ENCODE peak calls at places on chromosomes 6 and 20, in six cellular contexts. N is IMR-90, M is H1, Q is mesendoderm, X is neuronal stem cell, Y is trophoblast cell. S is an unnamed sample. For H3K79me1, the result is how much of the 10 kb centered on the place peaks cover.

GRCh38 chr6:5205877-5206840 is 54.6 kb downstream of the LYRM4 start:
- DNase-seq in N (peak), M (no peak), Q (no peak), X (no peak), Y (no peak), S (peak)

GRCh38 chr6:134995536-134995935 is 45.6 kb upstream of the ALDH8A1 start:
- DNase-seq in N (no peak), M (no peak), Q (no peak), X (no peak), Y (no peak), S (no peak)

GRCh38 chr20:61556116-61556515 is 304.1 kb downstream of the CDH4 start:
- DNase-seq in N (peak), M (no peak), Q (no peak), X (no peak), Y (no peak), S (peak)

GRCh38 chr6:149563928-149564325 is 2.2 kb upstream of the GINM1 start:
- DNase-seq in N (no peak), M (no peak), Q (no peak), X (no peak), Y (no peak), S (no peak)

GRCh38 chr6:121436172-121436965 is 923 bp downstream of the GJA1 start:
- DNase-seq in N (no peak), M (no peak), Q (no peak), X (no peak), Y (no peak), S (peak)

GRCh38 chr6:26534681-26535465 is 3.3 kb upstream of the HMGN4 start:
- DNase-seq in N (no peak), M (no peak), Q (no peak), X (no peak), Y (no peak), S (no peak)

GRCh38 chr6:72832271-72832670 is 210.4 kb downstream of the KCNQ5 start:
- DNase-seq in N (no peak), M (no peak), Q (no peak), X (no peak), Y (no peak), S (no peak)

GRCh38 chr6:25006565-25007001 is 70.8 kb upstream of the RIPOR2 start:
- DNase-seq in N (no peak), M (no peak), Q (no peak), X (no peak), Y (peak), S (peak)

GRCh38 chr20:37973059-37973910 is 60.0 kb downstream of the TTI1 start:
- DNase-seq in N (no peak), M (no peak), Q (no peak), X (no peak), Y (no peak), S (no peak)

GRCh38 chr20:44069203-44069931 is 117.6 kb downstream of the JPH2 start:
- DNase-seq in N (no peak), M (no peak), Q (no peak), X (no peak), Y (no peak), S (no peak)

GRCh38 chr20:40054311-40054710 is 634.7 kb downstream of the MAFB start:
- DNase-seq in N (no peak), M (no peak), Q (no peak), X (no peak), Y (no peak), S (no peak)

GRCh38 chr20:17381701-17382100 is 149.5 kb downstream of the BFSP1 start:
- DNase-seq in N (no peak), M (no peak), Q (no peak), X (no peak), Y (no peak), S (no peak)

GRCh38 chr6:33170176-33171095 is 21.8 kb downstream of the COL11A2 start:
- DNase-seq in N (no peak), M (no peak), Q (no peak), X (no peak), Y (no peak), S (no peak)

GRCh38 chr6:116596815-116597214 is 19.5 kb upstream of the RSPH4A start:
- DNase-seq in N (peak), M (no peak), Q (peak), X (peak), Y (no peak), S (peak)

GRCh38 chr6:28474441-28475219 is 31.3 kb upstream of the ZSCAN23 start:
- DNase-seq in N (peak), M (peak), Q (peak), X (peak), Y (peak), S (peak)

GRCh38 chr6:136822051-136822378 is 377 bp upstream of the PEX7 start:
- DNase-seq in N (peak), M (no peak), Q (no peak), X (no peak), Y (no peak), S (no peak)

GRCh38 chr20:44204156-44204831 is 6.3 kb downstream of the OSER1 start:
- DNase-seq in N (peak), M (no peak), Q (no peak), X (no peak), Y (peak), S (peak)

GRCh38 chr6:107767637-107768036 is 56.5 kb downstream of the SCML4 start:
- DNase-seq in N (no peak), M (peak), Q (peak), X (no peak), Y (no peak), S (no peak)

GRCh38 chr6:124480021-124480430 is 482.2 kb upstream of the RNF217 start:
- DNase-seq in N (no peak), M (no peak), Q (peak), X (no peak), Y (no peak), S (no peak)

GRCh38 chr6:140003217-140003616 is 628.8 kb upstream of the CITED2 start:
- DNase-seq in N (no peak), M (no peak), Q (no peak), X (peak), Y (no peak), S (no peak)

GRCh38 chr6:87561012-87561411 is 28.8 kb downstream of the RARS2 start:
- DNase-seq in N (peak), M (no peak), Q (peak), X (no peak), Y (no peak), S (no peak)

GRCh38 chr20:56924976-56925695 is 296.0 kb downstream of the TFAP2C start:
- DNase-seq in N (no peak), M (peak), Q (peak), X (peak), Y (no peak), S (peak)

GRCh38 chr6:13452346-13453171 is 34.8 kb downstream of the GFOD1 start:
- DNase-seq in N (no peak), M (no peak), Q (no peak), X (no peak), Y (no peak), S (no peak)

GRCh38 chr6:141641406-141641805 is 491.3 kb upstream of the GJE1 start:
- DNase-seq in N (no peak), M (no peak), Q (no peak), X (no peak), Y (no peak), S (no peak)

GRCh38 chr6:139173172-139173571 is 38.3 kb downstream of the HECA start:
- DNase-seq in N (peak), M (no peak), Q (peak), X (no peak), Y (no peak), S (no peak)

GRCh38 chr6:43645613-43645964 is 753 bp downstream of the RSPH9 start:
- DNase-seq in N (no peak), M (no peak), Q (no peak), X (no peak), Y (peak), S (no peak)

GRCh38 chr6:157372501-157373280 is 8.3 kb upstream of the ZDHHC14 start:
- DNase-seq in N (no peak), M (no peak), Q (no peak), X (no peak), Y (peak), S (no peak)

GRCh38 chr6:10837009-10837691 is 1.2 kb downstream of the MAK start:
- DNase-seq in N (no peak), M (no peak), Q (peak), X (peak), Y (no peak), S (peak)

GRCh38 chr20:24469116-24470030 is at the start of gene SYNDIG1:
- DNase-seq in N (no peak), M (no peak), Q (peak), X (peak), Y (no peak), S (no peak)

GRCh38 chr6:138105880-138106664 is 1.1 kb downstream of the PERP start:
- DNase-seq in N (peak), M (no peak), Q (peak), X (peak), Y (no peak), S (peak)

GRCh38 chr6:138103876-138104275 is 3.3 kb downstream of the PERP start:
- DNase-seq in N (no peak), M (no peak), Q (no peak), X (no peak), Y (no peak), S (no peak)

GRCh38 chr6:138104618-138105213 is 2.5 kb downstream of the PERP start:
- DNase-seq in N (no peak), M (no peak), Q (no peak), X (no peak), Y (no peak), S (no peak)

GRCh38 chr6:138106665-138107077 is 548 bp downstream of the PERP start:
- DNase-seq in N (no peak), M (no peak), Q (no peak), X (no peak), Y (no peak), S (no peak)

GRCh38 chr6:138105446-138105845 is 1.8 kb downstream of the PERP start:
- DNase-seq in N (no peak), M (no peak), Q (peak), X (no peak), Y (no peak), S (no peak)
- H3K4me3 ChIP-seq in N (peak), M (peak), Q (no peak), X (no peak), Y (no peak), S (peak)

GRCh38 chr6:154111025-154111424 is 72.0 kb downstream of the OPRM1 start:
- DNase-seq in N (no peak), M (no peak), Q (no peak), X (no peak), Y (no peak), S (no peak)

GRCh38 chr6:154113392-154113791 is 74.4 kb downstream of the OPRM1 start:
- DNase-seq in N (no peak), M (no peak), Q (no peak), X (no peak), Y (no peak), S (no peak)

DNA sequence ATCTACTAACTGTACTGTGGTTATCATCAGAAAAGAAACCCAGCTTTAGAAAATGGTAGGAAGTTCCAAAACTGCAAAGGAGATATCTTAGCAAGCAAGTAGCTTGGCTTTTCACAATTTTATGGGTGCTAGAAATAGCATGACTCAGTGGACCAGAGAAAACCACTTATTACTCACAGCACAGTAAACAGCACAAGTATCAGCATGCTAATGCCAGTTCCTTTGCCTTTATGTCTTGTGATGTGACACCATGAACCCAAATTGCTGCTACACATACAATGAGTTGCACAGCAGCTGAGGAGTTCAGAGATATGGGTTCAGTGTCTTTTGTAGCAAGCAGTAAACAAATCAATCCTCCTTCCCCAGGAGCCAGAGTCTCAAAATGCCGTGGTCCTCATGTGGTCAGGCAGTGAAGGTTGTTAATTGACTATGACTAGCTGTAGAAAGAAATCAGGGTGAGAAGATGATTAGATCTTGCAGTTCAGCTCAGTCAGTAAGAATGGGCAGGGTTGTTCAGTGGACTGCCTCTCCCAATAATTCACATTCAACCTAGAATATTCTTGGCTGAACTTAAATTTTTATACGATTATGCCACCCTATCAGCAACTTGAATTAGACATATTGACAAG is 73.3 kb downstream of the OPRM1 start:
- DNase-seq in N (no peak), M (no peak), Q (no peak), X (no peak), Y (no peak), S (peak)
- H3K79me1 ChIP-seq in N (under half), M (under half), Q (under half), X (under half), Y (under half), S (under half)

DNA sequence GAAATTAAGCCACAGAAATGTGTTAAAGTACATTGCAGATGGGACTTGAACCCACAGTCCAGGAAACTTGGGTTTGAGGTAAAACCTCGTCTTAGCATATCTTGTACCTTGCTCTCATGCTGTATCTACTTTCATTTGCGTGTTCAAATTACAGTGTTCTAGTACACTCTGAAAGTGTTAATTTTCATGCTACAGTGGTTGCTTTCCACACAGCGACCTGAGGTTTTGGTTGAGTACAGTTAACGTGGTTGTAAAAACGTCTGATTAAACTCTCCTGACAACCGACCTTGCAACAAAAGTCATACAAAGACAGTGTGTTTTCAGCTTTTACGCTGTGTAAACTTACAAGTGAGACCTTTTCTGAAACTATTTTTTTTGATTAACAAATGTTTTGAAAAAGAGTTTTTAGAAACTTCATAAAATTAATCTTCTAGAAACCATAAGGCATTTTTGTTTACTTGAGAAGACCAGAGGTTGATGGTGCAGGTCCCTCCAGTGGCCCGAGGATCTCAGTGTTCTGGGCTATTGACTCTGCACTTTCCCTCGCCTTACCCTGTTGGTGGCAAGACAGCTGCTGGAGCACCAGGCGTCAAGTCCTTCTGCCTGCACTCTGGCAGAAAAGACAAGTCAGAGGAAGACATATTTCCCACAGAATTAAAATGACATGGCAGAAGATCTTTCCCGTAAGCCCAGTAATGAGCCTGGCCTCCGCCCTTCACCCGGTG is 334.0 kb downstream of the THBS2 start:
- DNase-seq in N (no peak), M (no peak), Q (no peak), X (no peak), Y (no peak), S (no peak)
- H3K4me3 ChIP-seq in N (no peak), M (no peak), Q (no peak), X (no peak), Y (no peak), S (no peak)

GRCh38 chr6:84027340-84028183 is 6.0 kb upstream of the MRAP2 start:
- DNase-seq in N (peak), M (no peak), Q (no peak), X (no peak), Y (peak), S (no peak)

GRCh38 chr6:84026721-84027164 is 6.8 kb upstream of the MRAP2 start:
- DNase-seq in N (no peak), M (no peak), Q (no peak), X (no peak), Y (no peak), S (no peak)

GRCh38 chr6:84033523-84034451 is at the start of gene MRAP2:
- DNase-seq in N (no peak), M (no peak), Q (peak), X (peak), Y (no peak), S (no peak)

GRCh38 chr6:84028350-84028749 is 5.2 kb upstream of the MRAP2 start:
- DNase-seq in N (no peak), M (no peak), Q (no peak), X (no peak), Y (no peak), S (no peak)
- H3K79me1 ChIP-seq in N (under half), M (under half), Q (under half), X (under half), Y (under half), S (under half)

S was measured in mesenchymal stem cell.